ENCODE peak calls at places on chromosomes 11 and 22, in ten cellular contexts. L, P, R, M, U, A, X, S, J and Y are unnamed samples.

GRCh38 chr11:111440416-111441205 is 61.5 kb upstream of the POU2AF1 start:
- DNase-seq in X (no peak), L (no peak), M (no peak), U (no peak), S (no peak), R (no peak), J (no peak), A (no peak), P (no peak), Y (no peak)

GRCh38 chr22:49937758-49938564 is 19.5 kb downstream of the CRELD2 start:
- DNase-seq in L (peak), P (no peak), J (no peak), U (no peak), A (no peak), M (no peak), S (no peak), R (no peak), X (no peak), Y (no peak)

GRCh38 chr22:33823552-33823951 is 96.7 kb downstream of the LARGE1 start:
- DNase-seq in X (no peak), R (peak), P (peak), M (no peak), S (no peak), A (no peak), U (no peak), L (no peak), J (no peak), Y (no peak)

GRCh38 chr11:3840289-3840869 is 380 bp downstream of the RHOG start:
- DNase-seq in A (no peak), S (peak), L (no peak), R (no peak), M (no peak), P (no peak), J (no peak), U (no peak), X (no peak), Y (peak)

GRCh38 chr11:57463596-57464342 is 3.4 kb downstream of the RTN4RL2 start:
- DNase-seq in X (no peak), A (no peak), P (no peak), U (no peak), S (peak), J (no peak), L (no peak), R (no peak), M (no peak), Y (no peak)

GRCh38 chr22:43474161-43475101 is 62.6 kb downstream of the MPPED1 start:
- DNase-seq in U (no peak), X (peak), J (no peak), S (peak), L (no peak), A (no peak), M (no peak), R (no peak), P (no peak), Y (no peak)

GRCh38 chr11:73189315-73189714 is 28.8 kb upstream of the P2RY2 start:
- DNase-seq in U (no peak), A (no peak), R (no peak), L (no peak), S (no peak), M (no peak), P (no peak), X (no peak), J (no peak), Y (no peak)

GRCh38 chr11:44140805-44141204 is 45.3 kb downstream of the EXT2 start:
- DNase-seq in X (no peak), P (no peak), R (no peak), L (no peak), S (no peak), U (no peak), J (no peak), A (no peak), M (no peak), Y (no peak)

GRCh38 chr11:33197915-33198727 is 36.8 kb upstream of the CSTF3 start:
- DNase-seq in M (no peak), J (no peak), A (no peak), U (no peak), S (no peak), P (no peak), X (no peak), R (no peak), L (no peak), Y (no peak)

GRCh38 chr22:35380537-35381423 is at the start of gene HMOX1:
- DNase-seq in S (peak), M (peak), X (peak), U (no peak), A (peak), R (peak), P (peak), L (peak), J (peak), Y (peak)

GRCh38 chr22:29219881-29220670 is 14.4 kb downstream of the EMID1 start:
- DNase-seq in M (no peak), U (no peak), J (no peak), R (no peak), A (no peak), S (no peak), P (no peak), L (no peak), X (no peak), Y (no peak)

GRCh38 chr11:9529333-9529648 is 44.2 kb upstream of the WEE1 start:
- DNase-seq in M (no peak), P (no peak), J (no peak), L (no peak), U (no peak), X (no peak), R (no peak), A (no peak), S (no peak), Y (peak)

GRCh38 chr11:117076941-117077659 is 21.1 kb downstream of the SIK3 start:
- DNase-seq in U (no peak), M (no peak), S (no peak), P (no peak), X (no peak), R (no peak), A (peak), J (no peak), L (no peak), Y (no peak)

GRCh38 chr11:62374801-62375200 is 37.6 kb downstream of the ASRGL1 start:
- DNase-seq in A (no peak), U (no peak), S (no peak), R (no peak), P (peak), X (no peak), M (no peak), L (no peak), J (no peak), Y (no peak)

GRCh38 chr11:65637794-65638317 is at the start of gene SIPA1:
- DNase-seq in R (peak), P (peak), A (peak), X (peak), J (peak), S (peak), U (peak), M (peak), L (peak), Y (peak)

GRCh38 chr11:58524232-58525036 is 16.5 kb upstream of the OR5B21 start:
- DNase-seq in J (peak), M (peak), L (peak), P (peak), X (peak), U (no peak), R (peak), A (peak), S (peak), Y (peak)

GRCh38 chr11:121802542-121802941 is 313.5 kb downstream of the BLID start:
- DNase-seq in A (no peak), P (no peak), L (no peak), U (no peak), R (no peak), S (peak), J (peak), M (no peak), X (no peak), Y (no peak)

GRCh38 chr11:104795511-104796213 is 102.6 kb downstream of the CASP12 start:
- DNase-seq in M (no peak), U (no peak), P (no peak), L (peak), A (no peak), S (no peak), X (no peak), R (no peak), J (no peak), Y (no peak)

GRCh38 chr11:17924713-17925112 is 88.1 kb downstream of the SERGEF start:
- DNase-seq in R (no peak), X (no peak), M (no peak), S (no peak), P (no peak), J (no peak), L (no peak), U (no peak), A (no peak), Y (no peak)

GRCh38 chr11:862028-862703 is 19.5 kb downstream of the TSPAN4 start:
- DNase-seq in P (no peak), A (no peak), S (no peak), X (peak), R (no peak), U (no peak), J (no peak), M (no peak), L (no peak), Y (peak)

GRCh38 chr11:83140691-83141455 is 16.1 kb upstream of the PCF11 start:
- DNase-seq in S (no peak), P (no peak), A (no peak), J (no peak), L (no peak), R (no peak), U (no peak), M (no peak), X (no peak), Y (no peak)

GRCh38 chr22:43819691-43820670 is 7.9 kb upstream of the EFCAB6 start:
- DNase-seq in L (peak), S (no peak), M (no peak), A (no peak), R (no peak), X (no peak), P (no peak), U (no peak), J (no peak), Y (no peak)

GRCh38 chr11:69425444-69425843 is 56.0 kb upstream of the LINC01488 start:
- DNase-seq in M (no peak), J (no peak), U (no peak), P (no peak), X (no peak), S (no peak), A (no peak), L (no peak), R (no peak), Y (no peak)

GRCh38 chr11:128948583-128948982 is 5.9 kb upstream of the TP53AIP1 start:
- DNase-seq in L (no peak), X (no peak), R (no peak), A (no peak), J (no peak), S (peak), U (no peak), P (no peak), M (no peak), Y (no peak)

GRCh38 chr11:106986261-106986660 is 32.0 kb downstream of the GUCY1A2 start:
- DNase-seq in J (no peak), X (no peak), S (no peak), R (no peak), M (no peak), P (no peak), L (no peak), A (no peak), U (no peak), Y (no peak)

GRCh38 chr11:120431633-120432032 is 79.9 kb upstream of the GRIK4 start:
- DNase-seq in L (no peak), P (no peak), A (no peak), M (peak), S (no peak), R (no peak), U (no peak), X (no peak), J (no peak), Y (no peak)

GRCh38 chr11:128342511-128343133 is 244.7 kb downstream of the ETS1 start:
- DNase-seq in J (peak), R (peak), L (no peak), P (peak), U (no peak), X (peak), S (no peak), M (no peak), A (peak), Y (peak)

GRCh38 chr22:25143161-25144076 is 56.2 kb upstream of the CRYBB3 start:
- DNase-seq in U (no peak), A (no peak), L (no peak), J (no peak), S (no peak), R (no peak), X (no peak), M (no peak), P (no peak), Y (no peak)

GRCh38 chr11:3156661-3157311 is 8.3 kb downstream of the OSBPL5 start:
- DNase-seq in P (no peak), J (no peak), U (no peak), R (no peak), L (no peak), A (no peak), S (no peak), M (no peak), X (no peak), Y (no peak)

GRCh38 chr11:118436639-118437045 is 350 bp downstream of the KMT2A start:
- DNase-seq in J (no peak), S (peak), X (no peak), P (no peak), M (no peak), U (no peak), R (no peak), L (no peak), A (no peak), Y (peak)